ENCODE peak calls at places on chromosomes 3 and 15, in four cellular contexts. U is K562, G is GM12878, V is HepG2. N is an unnamed sample.

GRCh38 chr3:17686613-17687012 is 55.8 kb downstream of the TBC1D5 start:
- DNase-seq in U (peak), G (no peak), V (peak), N (peak)

GRCh38 chr15:70271422-70272088 is 173.8 kb upstream of the TLE3 start:
- DNase-seq in U (peak), G (no peak), V (no peak), N (peak)

GRCh38 chr3:62233065-62233464 is 140.3 kb downstream of the FEZF2 start:
- DNase-seq in U (peak), G (no peak), V (no peak), N (no peak)

GRCh38 chr3:132284756-132285619 is 32.2 kb upstream of the ACP3 start:
- DNase-seq in U (peak), G (no peak), V (peak), N (no peak)

GRCh38 chr3:37707428-37708372 is 154.0 kb upstream of the CTDSPL start:
- DNase-seq in U (no peak), G (no peak), V (no peak), N (no peak)

GRCh38 chr3:59469948-59470723 is 420.3 kb upstream of the CFAP20DC start:
- DNase-seq in U (no peak), G (no peak), V (no peak), N (no peak)

GRCh38 chr3:114929971-114930732 is 216.9 kb downstream of the ZBTB20 start:
- DNase-seq in U (no peak), G (no peak), V (no peak), N (no peak)

GRCh38 chr15:40477703-40478269 is 7.0 kb downstream of the CHST14 start:
- DNase-seq in U (no peak), G (no peak), V (no peak), N (no peak)

GRCh38 chr3:186414735-186415419 is 52.8 kb upstream of the DGKG start:
- DNase-seq in U (no peak), G (no peak), V (no peak), N (no peak)

GRCh38 chr15:78249131-78249530 is 14.8 kb upstream of the ACSBG1 start:
- DNase-seq in U (no peak), G (no peak), V (no peak), N (no peak)

GRCh38 chr15:65416845-65417416 is 5.8 kb downstream of the IGDCC4 start:
- DNase-seq in U (no peak), G (no peak), V (no peak), N (peak)

GRCh38 chr3:176041812-176042211 is 1155.5 kb downstream of the TBL1XR1 start:
- DNase-seq in U (no peak), G (no peak), V (no peak), N (no peak)

GRCh38 chr15:31332020-31332680 is 5.5 kb downstream of the KLF13 start:
- DNase-seq in U (no peak), G (no peak), V (no peak), N (no peak)

GRCh38 chr15:36358094-36358961 is 221.1 kb upstream of the CDIN1 start:
- DNase-seq in U (no peak), G (no peak), V (no peak), N (no peak)

GRCh38 chr3:108036984-108037741 is 53.7 kb downstream of the CD47 start:
- DNase-seq in U (no peak), G (no peak), V (no peak), N (no peak)

GRCh38 chr3:77935418-77935817 is 895.5 kb downstream of the ROBO2 start:
- DNase-seq in U (no peak), G (no peak), V (no peak), N (no peak)

GRCh38 chr3:76021376-76021775 is 236.0 kb upstream of the ZNF717 start:
- DNase-seq in U (no peak), G (no peak), V (no peak), N (no peak)

GRCh38 chr3:158748237-158748828 is 16.1 kb upstream of the RARRES1 start:
- DNase-seq in U (no peak), G (no peak), V (no peak), N (no peak)

GRCh38 chr3:156751461-156752025 is 74.6 kb upstream of the LEKR1 start:
- DNase-seq in U (no peak), G (no peak), V (no peak), N (no peak)

GRCh38 chr3:46861293-46861995 is 1.8 kb downstream of the MYL3 start:
- DNase-seq in U (peak), G (no peak), V (peak), N (no peak)

GRCh38 chr15:29343229-29343628 is 73.6 kb upstream of the NSMCE3 start:
- DNase-seq in U (no peak), G (no peak), V (no peak), N (no peak)

GRCh38 chr15:85813234-85813633 is 18.5 kb upstream of the KLHL25 start:
- DNase-seq in U (no peak), G (no peak), V (no peak), N (no peak)

GRCh38 chr3:53195602-53196574 is 34.9 kb downstream of the PRKCD start:
- DNase-seq in U (peak), G (no peak), V (no peak), N (peak)

GRCh38 chr3:47565861-47566550 is 12.7 kb downstream of the CSPG5 start:
- DNase-seq in U (no peak), G (no peak), V (no peak), N (no peak)

GRCh38 chr3:46935168-46935858 is 41.2 kb downstream of the CCDC12 start:
- DNase-seq in U (peak), G (no peak), V (peak), N (peak)

GRCh38 chr3:10602769-10603768 is 97.7 kb upstream of the ATP2B2 start:
- DNase-seq in U (no peak), G (peak), V (no peak), N (no peak)

GRCh38 chr3:184608209-184608608 is 46.6 kb downstream of the EPHB3 start:
- DNase-seq in U (no peak), G (no peak), V (no peak), N (no peak)

GRCh38 chr3:159604151-159604581 is 384.5 kb upstream of the IL12A start:
- DNase-seq in U (no peak), G (no peak), V (no peak), N (no peak)

GRCh38 chr3:107222927-107223326 is 154.3 kb upstream of the CCDC54 start:
- DNase-seq in U (no peak), G (no peak), V (no peak), N (no peak)

GRCh38 chr15:66253643-66254363 is at the start of gene MEGF11:
- DNase-seq in U (no peak), G (no peak), V (no peak), N (peak)

GRCh38 chr3:158168996-158169573 is 59.2 kb downstream of the RSRC1 start:
- DNase-seq in U (peak), G (no peak), V (no peak), N (no peak)

GRCh38 chr3:17357035-17357710 is 385.3 kb downstream of the TBC1D5 start:
- DNase-seq in U (no peak), G (no peak), V (no peak), N (no peak)

DNA sequence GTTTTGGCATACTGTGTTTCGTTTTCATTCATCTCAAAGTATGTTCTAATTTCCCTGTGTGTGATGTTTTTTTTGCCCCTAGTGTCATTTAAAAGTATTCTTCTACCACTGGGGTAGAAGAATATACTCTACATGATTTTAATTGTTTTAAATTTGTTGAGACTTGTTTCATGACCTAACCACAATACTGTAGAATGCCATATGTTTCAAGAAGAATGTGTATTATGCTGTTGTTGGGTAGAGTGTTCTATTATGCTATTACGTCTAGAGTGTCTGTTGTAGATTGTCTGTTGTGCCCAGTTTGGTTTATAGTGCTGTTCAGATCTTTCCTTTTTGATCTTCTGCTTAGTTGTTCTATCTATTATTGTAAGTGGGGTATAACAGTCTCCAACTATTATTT is 36.4 kb downstream of the PLSCR4 start:
- DNase-seq in U (no peak), G (no peak), V (no peak), N (no peak)
- TF ChIP-seq CHD4 in U (no peak), G (no peak), V (no peak), N (no peak)

DNA sequence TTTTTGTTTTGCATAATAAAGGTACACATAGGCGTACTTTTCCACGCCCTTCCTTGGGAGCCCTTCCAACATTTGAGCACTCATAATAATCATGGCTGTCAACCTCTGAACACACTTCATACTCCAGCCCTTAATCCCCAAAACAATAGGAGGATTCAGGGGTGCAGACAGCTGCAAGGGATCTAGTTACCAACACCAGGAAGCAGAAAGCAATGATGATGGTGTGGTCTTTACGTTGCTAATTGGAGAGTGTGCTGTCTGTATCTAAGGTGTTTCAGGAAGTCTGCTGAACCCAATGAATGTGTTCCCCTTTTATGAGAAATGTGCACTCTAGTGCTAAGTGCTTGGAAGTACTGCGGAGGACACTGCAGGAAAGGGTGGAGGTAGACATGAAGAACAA is 60.3 kb upstream of the PDZRN3 start:
- DNase-seq in U (no peak), G (no peak), V (no peak), N (no peak)
- TF ChIP-seq CHD4 in U (no peak), G (no peak), V (no peak), N (no peak)

GRCh38 chr15:94877833-94878232 is 646.5 kb downstream of the MCTP2 start:
- DNase-seq in U (no peak), G (no peak), V (no peak), N (no peak)

GRCh38 chr15:94875550-94875949 is 644.2 kb downstream of the MCTP2 start:
- DNase-seq in U (no peak), G (no peak), V (no peak), N (no peak)
- TF ChIP-seq CHD4 in U (no peak), G (no peak), V (no peak), N (no peak)

GRCh38 chr3:188348445-188349244 is 194.7 kb downstream of the LPP start:
- DNase-seq in U (no peak), G (no peak), V (peak), N (peak)
- TF ChIP-seq CHD4 in U (no peak), G (no peak), V (no peak), N (no peak)

DNA sequence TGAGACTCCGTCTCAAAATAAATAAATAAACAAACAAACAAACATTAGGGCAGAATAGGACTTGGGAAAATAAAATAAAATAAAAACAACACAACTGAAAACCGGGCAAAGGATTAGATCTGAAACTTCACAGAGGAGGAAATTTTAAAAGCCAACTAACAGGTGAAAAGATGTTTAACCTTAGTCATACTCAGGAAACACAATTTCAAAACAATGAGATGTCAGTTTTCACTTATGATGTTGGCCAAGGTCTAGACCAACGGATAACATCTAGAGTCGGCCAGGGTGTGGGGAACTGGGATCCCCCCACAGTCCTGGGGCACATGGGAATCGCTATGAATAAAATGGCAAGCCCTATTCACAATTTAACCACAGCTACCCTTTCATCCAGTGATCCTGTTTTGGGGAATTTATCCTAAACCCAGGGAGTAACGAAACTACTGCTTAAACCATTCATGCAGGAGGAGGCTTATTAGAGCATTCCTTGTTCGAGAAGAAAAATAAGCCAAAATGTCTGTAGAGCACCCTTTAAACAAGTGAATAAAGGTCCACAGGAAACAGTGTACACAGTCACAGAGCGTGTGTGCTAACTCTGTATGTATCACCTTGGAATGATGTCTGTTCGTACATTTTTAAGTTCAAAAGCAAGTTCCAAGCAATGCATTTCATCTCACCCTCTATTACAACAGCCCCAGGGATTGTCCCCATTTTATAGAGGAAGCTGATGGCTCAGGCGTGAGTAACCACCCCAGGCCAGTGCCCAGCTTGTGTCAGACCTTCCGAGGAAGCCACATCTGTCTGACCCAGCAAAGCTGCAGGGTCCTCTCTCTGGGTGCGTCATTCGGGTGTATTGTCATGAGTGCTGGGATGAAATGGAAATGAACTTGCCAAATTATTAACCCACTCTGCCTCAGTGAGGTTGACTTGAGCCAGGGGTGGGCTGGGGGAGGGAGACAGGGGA is 6.3 kb upstream of the ANPEP start:
- DNase-seq in U (no peak), G (no peak), V (no peak), N (peak)
- TF ChIP-seq CHD4 in U (no peak), G (no peak), V (no peak), N (no peak)